ENCODE peak calls at places on chromosomes 13 and 19, in seven cellular contexts. J is CD4-positive, CD25-positive, alpha-beta regulatory T cell; R is thoracic aorta; O is ascending aorta; Z is left lung; I is SK-N-SH; F is heart right ventricle. E is an unnamed sample. For H3K4me1, the result is how much of the 10 kb centered on the place peaks cover.

GRCh38 chr13:30710442-30710841 is 24.9 kb upstream of the ALOX5AP start:
- DNase-seq in J (no peak), R (no peak), O (peak), Z (no peak), I (no peak), F (no peak), E (no peak)

GRCh38 chr19:18290250-18291018 is 9.0 kb upstream of the JUND start:
- DNase-seq in J (peak), R (no peak), O (peak), Z (peak), I (no peak), F (no peak), E (peak)

GRCh38 chr19:18867199-18867598 is 28.8 kb downstream of the CERS1 start:
- DNase-seq in J (no peak), R (no peak), O (no peak), Z (peak), I (no peak), F (no peak), E (no peak)

GRCh38 chr19:10644351-10645007 is 9.7 kb upstream of the ILF3 start:
- DNase-seq in J (peak), R (peak), O (peak), Z (peak), I (peak), F (peak), E (peak)

GRCh38 chr19:17404015-17404414 is 1.4 kb downstream of the BST2 start:
- DNase-seq in J (no peak), R (no peak), O (no peak), Z (no peak), I (no peak), F (no peak), E (no peak)

GRCh38 chr19:19120308-19121156 is 17.7 kb downstream of the TMEM161A start:
- DNase-seq in J (no peak), R (no peak), O (no peak), Z (peak), I (peak), F (peak), E (no peak)

GRCh38 chr13:99926014-99926731 is 45.4 kb downstream of the ZIC5 start:
- DNase-seq in J (no peak), R (no peak), O (no peak), Z (no peak), I (peak), F (no peak), E (no peak)

GRCh38 chr19:10408511-10409291 is 5.4 kb upstream of the CDC37 start:
- DNase-seq in J (no peak), R (no peak), O (no peak), Z (peak), I (peak), F (no peak), E (peak)

GRCh38 chr13:40615619-40616018 is 50.8 kb downstream of the FOXO1 start:
- DNase-seq in J (no peak), R (no peak), O (no peak), Z (no peak), I (no peak), F (no peak), E (no peak)
- H3K4me1 ChIP-seq in J (half or more), R (under half), O (under half), Z (under half), I (under half), F (half or more), E (half or more)

GRCh38 chr19:55578761-55579747 is 1.6 kb downstream of the ZNF579 start:
- DNase-seq in J (no peak), R (no peak), O (no peak), Z (peak), I (no peak), F (no peak), E (no peak)
- H3K4me3 ChIP-seq in J (peak), R (peak), O (peak), Z (peak), I (peak), F (no peak), E (no peak)

GRCh38 chr19:46372901-46373572 is 26.1 kb downstream of the PPP5C start:
- DNase-seq in J (no peak), R (no peak), O (peak), Z (peak), I (no peak), F (no peak), E (no peak)
- H3K27ac ChIP-seq in J (no peak), R (peak), O (peak), Z (peak), I (peak), F (peak), E (no peak)

DNA sequence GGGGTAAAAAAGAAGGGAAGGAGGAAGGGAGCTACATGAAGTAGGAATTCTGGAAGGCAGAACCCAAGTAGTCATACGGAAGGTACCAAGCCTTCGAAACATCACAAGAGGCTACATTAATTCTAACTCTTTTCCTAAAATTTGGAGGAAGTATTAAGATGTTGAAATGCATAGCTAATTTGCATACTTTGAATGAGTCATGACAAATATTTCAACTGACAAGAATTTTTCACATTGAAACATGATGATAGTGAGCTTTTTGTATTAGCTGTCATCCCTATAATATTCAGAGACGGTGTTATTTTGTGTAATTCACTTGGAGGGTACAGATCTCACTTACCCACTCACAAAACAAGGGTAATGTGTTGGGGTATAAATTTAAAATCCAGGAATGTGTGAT is 9.1 kb upstream of the ACOD1 start:
- DNase-seq in J (no peak), R (no peak), O (no peak), Z (no peak), I (no peak), F (no peak), E (no peak)
- H3K4me1 ChIP-seq in J (under half), R (under half), O (under half), Z (under half), I (under half), F (under half), E (under half)

GRCh38 chr13:28494861-28495585 is at the start of gene FLT1:
- DNase-seq in J (no peak), R (no peak), O (peak), Z (peak), I (peak), F (peak), E (peak)

GRCh38 chr13:28494537-28494860 is 429 bp downstream of the FLT1 start:
- DNase-seq in J (no peak), R (no peak), O (no peak), Z (peak), I (no peak), F (no peak), E (no peak)

GRCh38 chr13:28492527-28493367 is 2.2 kb downstream of the FLT1 start:
- DNase-seq in J (no peak), R (no peak), O (no peak), Z (no peak), I (no peak), F (no peak), E (peak)

GRCh38 chr13:28495586-28496564 is 947 bp upstream of the FLT1 start:
- DNase-seq in J (no peak), R (no peak), O (no peak), Z (peak), I (no peak), F (no peak), E (no peak)

GRCh38 chr13:28493740-28494536 is 990 bp downstream of the FLT1 start:
- DNase-seq in J (no peak), R (no peak), O (no peak), Z (peak), I (peak), F (peak), E (peak)
- H3K4me3 ChIP-seq in J (no peak), R (peak), O (peak), Z (peak), I (peak), F (peak), E (peak)

E was measured in naive thymus-derived CD4-positive, alpha-beta T cell.